ENCODE peak calls at places on chromosome 10, in six cellular contexts. X is sigmoid colon, S is cardiac fibroblast, K is endothelial cell, D is mucosa of gallbladder, J is AG09309. I is an unnamed sample.

GRCh38 chr10:107686095-107686494 is 521.6 kb upstream of the SORCS1 start:
- DNase-seq in J (no peak), X (no peak), K (no peak), S (no peak), D (peak; percentile 12), I (no peak)

GRCh38 chr10:94172332-94172731 is 178.6 kb downstream of the PLCE1 start:
- DNase-seq in D (no peak), S (peak; percentile 60), X (no peak), K (no peak), J (no peak), I (no peak)

GRCh38 chr10:36455481-36456119 is 669.8 kb upstream of the ANKRD30A start:
- DNase-seq in J (no peak), X (no peak), D (no peak), K (no peak), S (peak; percentile 54), I (no peak)

GRCh38 chr10:72682626-72683025 is 9.3 kb upstream of the MCU start:
- DNase-seq in S (no peak), D (no peak), X (no peak), J (no peak), K (no peak), I (no peak)

GRCh38 chr10:34434119-34434594 is 380.9 kb downstream of the PARD3 start:
- DNase-seq in J (peak; percentile 44), X (no peak), K (no peak), D (no peak), S (peak; percentile 84), I (no peak)

GRCh38 chr10:96577037-96577436 is 9.8 kb downstream of the TM9SF3 start:
- DNase-seq in X (no peak), J (no peak), K (no peak), D (no peak), S (no peak), I (no peak)

GRCh38 chr10:22630229-22631174 is 83.9 kb downstream of the PIP4K2A start:
- DNase-seq in J (no peak), K (no peak), D (no peak), S (peak; percentile 80), X (no peak), I (no peak)

GRCh38 chr10:17872191-17873091 is 63.3 kb downstream of the MRC1 start:
- DNase-seq in X (no peak), J (no peak), K (peak; percentile 37), D (no peak), S (peak; percentile 59), I (no peak)

GRCh38 chr10:46560952-46561351 is 4.5 kb upstream of the GPRIN2 start:
- DNase-seq in X (no peak), D (no peak), S (no peak), J (no peak), K (peak; percentile 5), I (no peak)

GRCh38 chr10:103154464-103155299 is 38.4 kb downstream of the NT5C2 start:
- DNase-seq in S (no peak), D (no peak), X (no peak), J (no peak), K (no peak), I (no peak)

GRCh38 chr10:43867667-43868361 is 219.1 kb upstream of the ZNF32 start:
- DNase-seq in X (no peak), D (no peak), K (no peak), J (peak; percentile 67), S (peak; percentile 94), I (no peak)

GRCh38 chr10:71797533-71798307 is 24.4 kb upstream of the VSIR start:
- DNase-seq in D (no peak), X (no peak), S (no peak), K (no peak), J (no peak), I (no peak)

GRCh38 chr10:118343115-118343514 is 991 bp upstream of the FAM204A start:
- DNase-seq in J (no peak), D (no peak), X (no peak), K (no peak), S (peak; percentile 72), I (no peak)

GRCh38 chr10:26780793-26781601 is 79.8 kb downstream of the ABI1 start:
- DNase-seq in D (no peak), S (peak; percentile 96), X (no peak), K (no peak), J (peak; percentile 77), I (no peak)

GRCh38 chr10:10870523-10871241 is 147.0 kb upstream of the CELF2 start:
- DNase-seq in J (no peak), S (no peak), X (no peak), D (no peak), K (no peak), I (peak; percentile 77)

GRCh38 chr10:132681858-132682755 is 103.8 kb downstream of the NKX6-2 start:
- DNase-seq in K (no peak), S (no peak), X (peak; percentile 58), J (no peak), D (no peak), I (no peak)

GRCh38 chr10:116857156-116857555 is 7.9 kb downstream of the ENO4 start:
- DNase-seq in S (no peak), K (no peak), X (no peak), D (no peak), J (no peak), I (no peak)

GRCh38 chr10:66925896-66926719 is at the start of gene LRRTM3:
- DNase-seq in S (peak; percentile 87), D (peak; percentile 61), K (peak; percentile 61), J (peak; percentile 20), X (peak; percentile 66), I (peak; percentile 80)

GRCh38 chr10:75234683-75235374 is 928 bp downstream of the COMTD1 start:
- DNase-seq in D (no peak), J (no peak), K (peak; percentile 34), S (no peak), X (peak; percentile 70), I (peak; percentile 82)

I was measured in retina.